ENCODE peak calls at places on chromosomes 1 and 21, in five cellular contexts. W, X, U, B and P are unnamed samples. For H3K4me1, the result is how much of the 10 kb centered on the place peaks cover.

GRCh38 chr1:180652791-180653190 is 21.0 kb downstream of the XPR1 start:
- DNase-seq in X (no peak), W (no peak), U (no peak), B (no peak), P (no peak)

GRCh38 chr1:218705391-218705790 is 360.3 kb downstream of the TGFB2 start:
- DNase-seq in X (peak), U (no peak), B (no peak), W (no peak), P (no peak)

GRCh38 chr1:162147760-162148159 is 78.3 kb downstream of the NOS1AP start:
- DNase-seq in B (peak), U (peak), W (no peak), X (no peak), P (no peak)

GRCh38 chr1:118225471-118225870 is 40.4 kb upstream of the SPAG17 start:
- DNase-seq in X (no peak), U (no peak), W (no peak), B (no peak), P (no peak)

GRCh38 chr21:21175798-21176334 is 177.7 kb downstream of the NCAM2 start:
- DNase-seq in X (no peak), B (no peak), W (no peak), U (no peak), P (no peak)

GRCh38 chr1:17207966-17208418 is 3.1 kb downstream of the PADI1 start:
- DNase-seq in W (no peak), B (peak), U (no peak), X (peak), P (no peak)

GRCh38 chr1:93844262-93845045 is 34.6 kb downstream of the DNTTIP2 start:
- DNase-seq in U (peak), B (peak), X (peak), W (peak), P (peak)

GRCh38 chr1:206467915-206468314 is 2.4 kb upstream of the IKBKE start:
- DNase-seq in B (no peak), X (no peak), W (no peak), U (no peak), P (no peak)

GRCh38 chr1:100896481-100896982 is 642 bp downstream of the SLC30A7 start:
- DNase-seq in B (peak), X (peak), U (peak), W (no peak), P (peak)

GRCh38 chr1:185795181-185795580 is 61.0 kb downstream of the HMCN1 start:
- DNase-seq in W (no peak), U (no peak), X (no peak), B (no peak), P (no peak)

GRCh38 chr1:200131551-200132125 is 104.1 kb downstream of the NR5A2 start:
- DNase-seq in U (no peak), B (no peak), X (peak), W (no peak), P (no peak)
- H3K27ac ChIP-seq in U (no peak), B (no peak), X (no peak), W (no peak), P (no peak)

DNA sequence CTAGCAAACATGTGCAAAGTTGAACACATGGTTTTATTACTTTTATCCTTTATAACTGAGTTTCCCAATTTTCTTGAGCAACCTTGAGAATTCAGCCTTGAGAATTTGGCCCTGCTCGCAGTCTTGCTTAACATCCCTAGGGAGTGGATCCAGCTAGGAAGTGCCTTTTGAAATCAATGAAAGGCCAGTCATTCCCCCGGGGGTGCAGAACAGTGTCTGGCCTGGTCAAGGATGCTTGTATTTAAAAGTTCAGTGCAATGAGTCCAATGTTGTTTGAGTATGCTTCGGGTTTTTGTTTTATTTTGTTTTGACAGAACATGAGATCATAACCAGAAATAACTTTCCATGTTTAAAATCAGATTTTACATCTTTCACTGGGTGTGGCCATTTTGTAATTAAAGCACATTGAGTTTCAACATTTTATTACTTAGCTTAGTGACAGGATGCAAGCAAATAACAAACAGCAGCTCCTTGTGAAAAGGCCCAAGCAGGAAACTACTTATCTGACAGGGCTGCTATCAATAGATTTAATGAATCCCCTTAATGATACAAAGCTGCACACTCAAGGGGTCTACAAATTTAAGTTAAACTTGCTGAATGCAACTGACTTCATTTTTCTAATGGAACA is 16.8 kb downstream of the PALMD start:
- DNase-seq in U (peak), B (no peak), W (peak), X (peak), P (no peak)
- H3K4me3 ChIP-seq in U (no peak), B (no peak), W (no peak), X (no peak), P (no peak)

GRCh38 chr1:70961374-70961773 is 86.2 kb downstream of the PTGER3 start:
- DNase-seq in B (no peak), W (no peak), X (no peak), U (no peak), P (no peak)
- H3K4me1 ChIP-seq in B (under half), W (under half), X (under half), U (under half), P (under half)

GRCh38 chr21:41247561-41247968 is 69.0 kb upstream of the FAM3B start:
- DNase-seq in U (no peak), B (peak), X (no peak), W (no peak), P (no peak)
- H3K27ac ChIP-seq in U (no peak), B (no peak), X (no peak), W (peak), P (no peak)

DNA sequence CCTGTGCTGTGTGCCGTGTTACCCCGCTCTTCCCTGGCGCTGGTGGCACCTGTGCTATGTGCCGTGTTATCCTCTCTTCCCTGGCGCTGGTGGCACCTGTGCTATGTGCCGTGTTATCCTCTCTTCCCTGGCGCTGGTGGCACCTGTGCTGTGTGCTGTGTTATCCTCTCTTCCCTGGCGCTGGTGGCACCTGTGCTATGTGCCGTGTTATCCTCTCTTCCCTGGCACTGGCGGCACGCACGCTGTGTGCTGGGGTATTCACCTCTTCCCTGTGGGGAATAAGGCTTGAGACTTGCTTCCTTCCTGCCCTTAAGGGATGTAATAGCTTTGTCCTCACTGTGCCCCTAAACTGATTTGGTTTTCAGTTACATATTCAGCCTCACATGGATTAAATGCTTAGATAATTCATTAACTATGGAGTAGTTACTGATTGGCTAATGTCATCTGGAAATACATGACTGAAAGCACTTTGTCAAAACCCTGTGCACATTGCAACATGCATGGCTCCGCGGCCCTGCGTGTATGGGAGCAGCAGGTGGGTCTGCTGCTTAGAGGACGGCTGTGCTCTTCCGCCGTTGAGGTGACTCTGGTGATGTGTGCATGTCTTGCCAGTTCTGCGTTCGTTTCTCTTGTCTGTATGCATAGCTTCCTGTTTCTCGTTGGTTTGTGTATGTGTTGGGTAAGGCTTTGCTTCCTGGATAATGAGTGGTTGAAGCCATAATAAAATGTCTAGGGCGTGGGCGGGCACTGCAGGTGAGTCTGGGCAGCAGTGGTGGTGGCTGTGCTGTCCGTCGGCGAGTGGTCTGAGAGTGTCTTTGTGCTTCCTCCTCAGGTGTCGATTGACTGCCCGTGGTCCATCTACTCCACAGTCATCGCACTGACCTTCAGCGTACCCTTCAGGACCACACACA is 17.9 kb upstream of the PWP2 start:
- DNase-seq in U (no peak), W (no peak), X (no peak), B (no peak), P (peak)
- H3K4me3 ChIP-seq in U (no peak), W (no peak), X (no peak), B (no peak), P (peak)

GRCh38 chr1:54857066-54857660 is 29.8 kb downstream of the DHCR24 start:
- DNase-seq in X (no peak), U (no peak), B (peak), W (no peak), P (no peak)
- H3K4me1 ChIP-seq in X (under half), U (under half), B (under half), W (under half), P (under half)

GRCh38 chr1:66286307-66286706 is 247.6 kb upstream of the SGIP1 start:
- DNase-seq in U (no peak), W (no peak), B (no peak), X (peak), P (no peak)
- H3K27ac ChIP-seq in U (no peak), W (no peak), B (no peak), X (peak), P (no peak)

DNA sequence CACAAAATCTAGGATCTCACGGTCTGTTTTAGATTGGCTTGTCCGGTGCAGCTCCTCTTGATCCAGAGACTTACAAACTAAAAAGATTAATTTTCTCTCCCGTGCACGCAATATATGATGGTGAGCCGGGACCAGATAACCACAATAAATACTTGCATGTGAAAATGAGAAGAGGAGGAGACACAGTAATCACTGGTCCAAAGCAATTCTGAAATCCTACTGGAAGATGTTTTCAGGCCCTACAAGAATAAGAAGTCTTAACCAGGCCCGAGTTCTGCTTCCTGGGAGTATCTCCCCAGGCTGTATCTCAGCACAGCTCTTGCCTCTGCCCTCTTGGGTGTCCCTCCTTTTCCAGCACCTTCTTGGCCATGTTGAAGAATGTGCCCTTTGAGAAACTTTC is 1.0 kb upstream of the WDR4 start:
- DNase-seq in U (no peak), W (no peak), X (no peak), B (no peak), P (no peak)
- H3K4me3 ChIP-seq in U (peak), W (no peak), X (peak), B (peak), P (no peak)

GRCh38 chr1:42927920-42928505 is 30.7 kb downstream of the SLC2A1 start:
- DNase-seq in X (peak), U (no peak), W (no peak), B (peak), P (no peak)

GRCh38 chr1:42926235-42926869 is 32.3 kb downstream of the SLC2A1 start:
- DNase-seq in W (no peak), X (no peak), B (peak), U (no peak), P (no peak)

GRCh38 chr1:42926870-42927242 is 31.8 kb downstream of the SLC2A1 start:
- DNase-seq in B (peak), X (no peak), U (no peak), W (no peak), P (no peak)

GRCh38 chr1:42928859-42929258 is 29.8 kb downstream of the SLC2A1 start:
- DNase-seq in X (no peak), B (peak), U (no peak), W (no peak), P (no peak)

DNA sequence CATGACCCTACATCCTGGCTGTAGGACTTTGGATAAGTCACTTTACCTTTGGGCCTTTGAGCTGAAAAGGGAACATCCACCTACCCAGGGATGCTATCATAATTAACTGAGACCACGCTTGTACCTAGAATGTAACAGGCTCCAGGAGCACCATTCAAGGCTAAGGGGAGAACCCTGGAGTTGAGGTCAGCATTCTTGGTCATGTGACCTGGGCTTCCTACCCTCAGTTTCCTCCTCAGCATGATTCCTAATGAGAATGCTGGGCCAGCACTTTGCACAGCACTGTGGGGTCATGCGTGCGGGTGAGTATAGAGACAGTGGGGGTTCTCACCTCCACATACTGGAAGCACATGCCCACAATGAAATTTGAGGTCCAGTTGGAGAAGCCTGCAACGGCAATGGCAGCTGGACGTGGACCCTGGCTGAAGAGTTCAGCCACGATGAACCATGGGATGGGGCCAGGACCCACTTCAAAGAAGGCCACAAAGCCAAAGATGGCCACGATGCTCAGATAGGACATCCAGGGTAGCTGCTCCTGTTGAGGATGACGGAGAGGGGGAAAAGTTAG is 31.3 kb downstream of the SLC2A1 start:
- DNase-seq in U (no peak), B (peak), W (no peak), X (no peak), P (no peak)
- H3K4me1 ChIP-seq in U (under half), B (under half), W (under half), X (under half), P (under half)